ENCODE peak calls at places on chromosome 17, in nine cellular contexts. N is NCI-H82; K is left lung; T is activated T-helper 1 cell treated with anti-CD3 and anti-CD28 coated beads, Interleukin-2, amount 50 U/mL, for 16 hours; O is Daoy; M is aorta; S is caudate nucleus; U is left ventricle myocardium inferior; I is AG10803. E is an unnamed sample.
A peak's percentile ranks its signal among the peaks of the same experiment; 100 is the strongest.

GRCh38 chr17:57677301-57677700 is 67.8 kb downstream of the CCDC182 start:
- DNase-seq in S (no peak), K (no peak), O (no peak), N (peak; percentile 85), T (no peak), U (no peak), I (no peak), M (peak; percentile 43), E (no peak)

GRCh38 chr17:40075216-40076100 is 12.7 kb downstream of the THRA start:
- DNase-seq in S (peak; percentile 72), I (peak; percentile 70), O (peak; percentile 45), U (peak; percentile 85), T (peak; percentile 55), N (peak; percentile 82), K (peak; percentile 86), M (peak; percentile 95), E (peak; percentile 36)

GRCh38 chr17:38620551-38621277 is 15.0 kb upstream of the SRCIN1 start:
- DNase-seq in M (peak; percentile 32), O (no peak), I (no peak), N (no peak), K (no peak), U (no peak), S (no peak), T (no peak), E (no peak)

GRCh38 chr17:31825961-31826691 is 32.9 kb downstream of the COPRS start:
- DNase-seq in I (peak; percentile 21), O (peak; percentile 67), S (no peak), U (no peak), M (peak; percentile 78), T (no peak), N (no peak), K (no peak), E (no peak)

GRCh38 chr17:50111687-50112655 is 16.8 kb downstream of the PDK2 start:
- DNase-seq in N (peak; percentile 81), M (peak; percentile 90), K (peak; percentile 64), S (no peak), T (no peak), U (peak; percentile 77), O (no peak), I (no peak), E (no peak)

GRCh38 chr17:42112552-42113176 is at the start of gene DHX58:
- DNase-seq in U (peak; percentile 63), S (peak; percentile 58), I (peak; percentile 84), T (peak; percentile 63), O (peak; percentile 82), K (peak; percentile 87), M (no peak), N (no peak), E (peak; percentile 83)

GRCh38 chr17:17752822-17753448 is 71.7 kb downstream of the RAI1 start:
- DNase-seq in T (no peak), U (no peak), I (no peak), N (no peak), K (peak; percentile 59), O (no peak), M (no peak), S (peak; percentile 46), E (no peak)

GRCh38 chr17:42171831-42172230 is 9.1 kb downstream of the KCNH4 start:
- DNase-seq in I (no peak), K (no peak), M (no peak), U (no peak), S (peak; percentile 60), O (no peak), T (no peak), N (no peak), E (no peak)

GRCh38 chr17:56359518-56359917 is 206.2 kb downstream of the ANKFN1 start:
- DNase-seq in N (no peak), U (no peak), O (no peak), K (no peak), I (no peak), T (no peak), M (no peak), S (no peak), E (no peak)

GRCh38 chr17:79632432-79632735 is 21.5 kb upstream of the RBFOX3 start:
- DNase-seq in T (no peak), K (no peak), M (peak; percentile 21), O (no peak), U (peak; percentile 3), I (no peak), S (no peak), N (no peak), E (no peak)

GRCh38 chr17:32490101-32490482 is 3.3 kb downstream of the CDK5R1 start:
- DNase-seq in U (no peak), I (no peak), N (peak; percentile 68), S (no peak), M (no peak), O (no peak), K (no peak), T (no peak), E (no peak)

GRCh38 chr17:80751460-80752368 is 207.1 kb downstream of the RPTOR start:
- DNase-seq in I (peak; percentile 96), N (no peak), U (no peak), S (peak; percentile 34), K (no peak), O (no peak), M (no peak), T (no peak), E (no peak)

GRCh38 chr17:14333506-14333905 is 32.6 kb downstream of the HS3ST3B1 start:
- DNase-seq in O (no peak), M (no peak), I (no peak), S (no peak), N (no peak), T (no peak), K (no peak), U (no peak), E (no peak)

GRCh38 chr17:67682196-67682595 is 35.5 kb upstream of the NOL11 start:
- DNase-seq in N (peak; percentile 92), M (no peak), K (no peak), I (no peak), S (no peak), T (no peak), U (no peak), O (no peak), E (no peak)

GRCh38 chr17:73099504-73099903 is 7.0 kb upstream of the SLC39A11 start:
- DNase-seq in M (peak; percentile 57), O (no peak), I (no peak), U (no peak), T (no peak), S (no peak), N (no peak), K (peak; percentile 76), E (no peak)

GRCh38 chr17:61248399-61248798 is 151.2 kb upstream of the TBX2 start:
- DNase-seq in U (no peak), T (no peak), K (no peak), N (peak; percentile 72), O (peak; percentile 17), I (peak; percentile 27), S (no peak), M (no peak), E (no peak)

GRCh38 chr17:36482611-36483504 is 3.6 kb upstream of the ZNHIT3 start:
- DNase-seq in T (peak; percentile 71), I (peak; percentile 60), K (peak; percentile 96), M (peak; percentile 96), S (peak; percentile 66), U (peak; percentile 86), N (peak; percentile 83), O (peak; percentile 85), E (peak; percentile 74)

GRCh38 chr17:50719144-50719923 is at the start of gene LUC7L3:
- DNase-seq in T (peak; percentile 91), M (peak; percentile 98), U (peak; percentile 94), O (peak; percentile 95), I (peak; percentile 92), S (peak; percentile 82), K (peak; percentile 99), N (peak; percentile 98), E (peak; percentile 93)

GRCh38 chr17:67246648-67247415 is 1.8 kb upstream of the HELZ start:
- DNase-seq in K (peak; percentile 84), O (peak; percentile 82), M (no peak), N (peak; percentile 36), S (no peak), T (peak; percentile 23), U (no peak), I (no peak), E (no peak)

GRCh38 chr17:75506888-75507287 is 8.4 kb downstream of the CASKIN2 start:
- DNase-seq in O (no peak), S (no peak), I (no peak), T (no peak), K (no peak), N (no peak), M (no peak), U (no peak), E (no peak)

GRCh38 chr17:57554826-57555635 is 190.1 kb downstream of the CCDC182 start:
- DNase-seq in U (no peak), I (no peak), K (peak; percentile 49), S (peak; percentile 28), M (no peak), T (no peak), N (peak; percentile 52), O (no peak), E (no peak)

GRCh38 chr17:19249681-19250080 is 12.5 kb downstream of the EPN2 start:
- DNase-seq in I (no peak), O (no peak), U (no peak), S (no peak), N (no peak), M (no peak), T (no peak), K (no peak), E (no peak)

GRCh38 chr17:70636517-70637133 is 467.3 kb downstream of the KCNJ2 start:
- DNase-seq in O (peak; percentile 17), S (no peak), T (no peak), I (peak; percentile 42), N (peak; percentile 61), K (no peak), U (no peak), M (no peak), E (no peak)

GRCh38 chr17:57006040-57006439 is 28.1 kb downstream of the SCPEP1 start:
- DNase-seq in M (no peak), N (no peak), K (no peak), U (no peak), O (no peak), T (no peak), I (no peak), S (no peak), E (no peak)

GRCh38 chr17:3794890-3795757 is 5.9 kb downstream of the ITGAE start:
- DNase-seq in T (peak; percentile 8), N (no peak), M (peak; percentile 53), I (peak; percentile 20), U (no peak), S (no peak), O (peak; percentile 88), K (no peak), E (peak; percentile 24)

GRCh38 chr17:49928826-49929475 is 40.0 kb upstream of the DLX4 start:
- DNase-seq in S (no peak), T (no peak), I (peak; percentile 25), U (no peak), N (peak; percentile 68), M (no peak), O (peak; percentile 59), K (no peak), E (no peak)

GRCh38 chr17:82658796-82659452 is 10.7 kb upstream of the WDR45B start:
- DNase-seq in M (peak; percentile 63), I (no peak), N (no peak), K (peak; percentile 61), S (no peak), T (no peak), O (no peak), U (no peak), E (no peak)

GRCh38 chr17:79126139-79126538 is 51.5 kb downstream of the ENGASE start:
- DNase-seq in N (peak; percentile 40), I (no peak), K (no peak), S (no peak), U (no peak), O (no peak), M (no peak), T (no peak), E (no peak)

GRCh38 chr17:20294120-20294519 is 173.2 kb downstream of the LGALS9B start:
- DNase-seq in O (no peak), M (no peak), N (no peak), S (no peak), T (no peak), K (no peak), U (no peak), I (no peak), E (no peak)

E was measured in stimulated activated naive CD4-positive, alpha-beta T cell.